ENCODE peak calls at places on chromosomes 11 and 22, in five cellular contexts. A, H, W, R and U are unnamed samples.
A peak's percentile ranks its signal among the peaks of the same experiment; 100 is the strongest.

GRCh38 chr22:47328550-47329243 is 566.2 kb downstream of the TBC1D22A start:
- DNase-seq in A (no peak), H (peak; percentile 51), W (peak; percentile 58), R (peak; percentile 93), U (peak; percentile 84)

GRCh38 chr11:71449596-71449995 is 1.4 kb upstream of the DHCR7 start:
- DNase-seq in A (no peak), H (no peak), W (no peak), R (no peak), U (no peak)

GRCh38 chr22:44431256-44431655 is 66.8 kb downstream of the RTL6 start:
- DNase-seq in A (no peak), H (no peak), W (no peak), R (no peak), U (no peak)

GRCh38 chr11:10770626-10771254 is 19.7 kb downstream of the CTR9 start:
- DNase-seq in A (no peak), H (no peak), W (peak; percentile 68), R (peak; percentile 56), U (no peak)

GRCh38 chr11:86671386-86672006 is 920 bp downstream of the ME3 start:
- DNase-seq in A (no peak), H (peak; percentile 86), W (peak; percentile 83), R (peak; percentile 58), U (no peak)

GRCh38 chr11:70032470-70032795 is 45.7 kb upstream of the ANO1 start:
- DNase-seq in A (no peak), H (no peak), W (no peak), R (no peak), U (no peak)

GRCh38 chr22:40449676-40450035 is 79.3 kb downstream of the SGSM3 start:
- DNase-seq in A (no peak), H (no peak), W (no peak), R (peak; percentile 78), U (no peak)

GRCh38 chr11:71176812-71177211 is 75.6 kb downstream of the SHANK2 start:
- DNase-seq in A (no peak), H (no peak), W (no peak), R (no peak), U (no peak)

GRCh38 chr11:114821626-114822025 is 143.3 kb downstream of the NXPE2 start:
- DNase-seq in A (no peak), H (no peak), W (no peak), R (no peak), U (no peak)

GRCh38 chr22:35792501-35792900 is 74.8 kb downstream of the APOL5 start:
- DNase-seq in A (no peak), H (no peak), W (no peak), R (no peak), U (no peak)

GRCh38 chr11:118895093-118896039 is 11.7 kb downstream of the CXCR5 start:
- DNase-seq in A (peak; percentile 54), H (no peak), W (peak; percentile 56), R (no peak), U (no peak)

GRCh38 chr22:47012589-47013365 is 250.3 kb downstream of the TBC1D22A start:
- DNase-seq in A (no peak), H (no peak), W (no peak), R (peak; percentile 16), U (peak; percentile 44)

GRCh38 chr11:128776088-128776433 is 82.2 kb downstream of the FLI1 start:
- DNase-seq in A (no peak), H (no peak), W (no peak), R (no peak), U (no peak)

GRCh38 chr11:68370211-68371111 is 58.1 kb downstream of the LRP5 start:
- DNase-seq in A (no peak), H (no peak), W (no peak), R (no peak), U (no peak)

GRCh38 chr11:9091044-9091936 is at the start of gene SCUBE2:
- DNase-seq in A (no peak), H (no peak), W (no peak), R (peak; percentile 8), U (no peak)

GRCh38 chr11:123526027-123526805 is 96.1 kb downstream of the GRAMD1B start:
- DNase-seq in A (no peak), H (no peak), W (no peak), R (no peak), U (no peak)

GRCh38 chr11:107741044-107741823 is 29.4 kb upstream of the SLN start:
- DNase-seq in A (no peak), H (no peak), W (no peak), R (peak; percentile 55), U (no peak)

GRCh38 chr11:607020-607780 is 8.6 kb downstream of the IRF7 start:
- DNase-seq in A (no peak), H (no peak), W (no peak), R (no peak), U (no peak)

GRCh38 chr11:19890308-19890707 is 177.7 kb downstream of the NAV2 start:
- DNase-seq in A (no peak), H (no peak), W (no peak), R (peak; percentile 84), U (peak; percentile 58)

GRCh38 chr11:60919320-60919719 is 4.9 kb upstream of the TMEM132A start:
- DNase-seq in A (no peak), H (no peak), W (no peak), R (no peak), U (no peak)

GRCh38 chr11:71355266-71355665 is 92.9 kb downstream of the DHCR7 start:
- DNase-seq in A (no peak), H (no peak), W (no peak), R (peak; percentile 18), U (no peak)

GRCh38 chr11:20388096-20389055 is 860 bp downstream of the PRMT3 start:
- DNase-seq in A (no peak), H (no peak), W (no peak), R (peak; percentile 12), U (no peak)

DNA sequence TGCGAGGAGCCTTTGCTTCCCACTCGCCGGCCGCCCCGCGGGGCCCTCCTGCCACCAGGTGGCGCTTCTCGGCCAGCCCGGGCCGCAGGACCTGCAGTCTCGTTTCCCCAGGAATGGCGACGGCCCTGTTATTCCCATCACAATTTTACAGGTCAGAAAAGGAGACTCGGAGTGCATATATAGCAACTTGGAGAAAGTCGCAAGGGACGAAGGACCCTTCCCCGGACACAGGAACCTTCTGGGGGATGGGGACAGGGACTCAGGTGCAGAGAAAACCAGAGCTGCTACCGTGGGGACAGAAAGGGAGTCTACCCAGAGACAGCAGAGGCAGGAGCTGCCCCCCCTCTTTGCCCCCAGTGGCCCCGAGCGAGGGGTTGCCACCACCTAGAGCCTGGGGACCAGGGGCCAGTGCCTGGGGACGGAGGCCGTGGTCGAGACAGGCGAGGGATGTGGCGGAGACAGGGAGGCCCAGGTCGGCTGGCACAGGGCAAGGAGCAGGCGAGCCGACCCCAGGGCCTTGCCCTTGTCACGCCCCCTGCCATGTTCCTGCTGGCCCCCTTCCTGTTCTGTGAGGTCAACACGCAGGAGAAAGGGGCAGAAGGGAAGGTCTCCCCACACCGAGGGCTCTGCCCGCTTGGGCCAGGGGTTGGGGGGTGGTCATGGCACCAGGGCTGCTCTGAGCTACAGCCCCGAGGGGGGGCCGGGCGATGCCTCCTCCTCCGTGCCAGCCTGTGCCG is 3.5 kb upstream of the KRTAP5-6 start:
- DNase-seq in A (peak; percentile 33), H (peak; percentile 77), W (peak; percentile 88), R (peak; percentile 81), U (peak; percentile 2)
- H3K4me3 ChIP-seq in A (peak overlapping the region; percentile 57), H (peak overlapping the region; percentile 6), W (peak overlapping the region; percentile 35), R (peak overlapping the region; percentile 15), U (no peak overlapping the region)

DNA sequence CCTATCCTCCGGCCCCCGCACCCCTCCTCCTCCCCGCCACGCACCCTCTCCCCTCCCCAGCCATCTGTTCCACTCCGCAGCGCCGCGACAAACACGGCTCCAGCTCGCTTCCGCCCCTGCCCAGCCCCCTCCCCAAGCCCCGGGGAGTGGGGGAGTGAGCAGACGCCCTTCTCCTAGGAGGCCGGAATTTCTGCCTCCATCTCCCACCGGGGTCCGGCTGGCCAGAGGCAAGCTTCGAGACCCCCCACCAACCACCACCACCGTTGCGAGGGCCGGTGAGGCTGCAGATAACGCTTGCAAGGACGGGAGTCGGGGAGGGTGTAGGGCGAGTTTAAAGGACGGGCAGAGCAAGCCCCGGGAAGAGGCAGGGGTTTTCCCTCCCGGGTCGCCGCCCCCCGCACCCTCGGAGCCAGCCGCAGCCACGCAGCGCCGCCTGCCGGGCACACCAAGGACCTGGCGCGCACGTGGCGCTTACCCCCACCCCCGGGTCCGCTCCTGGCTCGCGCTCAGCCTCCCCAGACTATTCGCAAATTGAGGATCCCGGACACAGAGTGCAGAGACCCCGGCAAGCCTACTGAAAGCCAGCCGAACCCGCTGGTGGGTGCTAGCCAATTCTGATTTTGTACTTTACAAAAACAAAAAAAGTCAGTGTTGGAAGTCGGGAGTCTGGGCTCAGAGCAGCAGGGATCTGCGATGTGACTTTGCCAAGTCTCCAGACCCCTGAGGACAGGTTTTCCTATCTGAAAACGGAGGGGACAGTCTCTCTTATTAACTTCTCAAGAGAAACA is 22.6 kb downstream of the RTN4RL2 start:
- DNase-seq in A (no peak), H (no peak), W (peak; percentile 70), R (peak; percentile 62), U (no peak)
- TF ChIP-seq CTCF in A (peak; percentile 64), H (peak; percentile 65), W (peak; percentile 64), R (peak; percentile 78), U (peak; percentile 56)

GRCh38 chr22:32546480-32546879 is 71.9 kb downstream of the FBXO7 start:
- DNase-seq in A (no peak), H (no peak), W (no peak), R (no peak), U (no peak)

GRCh38 chr22:32546935-32547334 is 72.3 kb downstream of the FBXO7 start:
- DNase-seq in A (no peak), H (no peak), W (no peak), R (no peak), U (no peak)

GRCh38 chr22:32545801-32546200 is 71.2 kb downstream of the FBXO7 start:
- DNase-seq in A (no peak), H (peak; percentile 67), W (no peak), R (peak; percentile 31), U (no peak)

GRCh38 chr22:32543020-32543357 is 68.4 kb downstream of the FBXO7 start:
- DNase-seq in A (no peak), H (no peak), W (no peak), R (no peak), U (no peak)

GRCh38 chr22:32544953-32545558 is 70.4 kb downstream of the FBXO7 start:
- DNase-seq in A (no peak), H (no peak), W (no peak), R (no peak), U (peak; percentile 31)
- H3K36me3 ChIP-seq in A (no peaks in the 10 kb centered on the region), H (no peaks in the 10 kb centered on the region), W (no peaks in the 10 kb centered on the region), R (no peaks in the 10 kb centered on the region), U (no peaks in the 10 kb centered on the region)

GRCh38 chr22:39041908-39042307 is 1.2 kb downstream of the APOBEC3F start:
- DNase-seq in A (no peak), H (no peak), W (no peak), R (no peak), U (no peak)

DNA sequence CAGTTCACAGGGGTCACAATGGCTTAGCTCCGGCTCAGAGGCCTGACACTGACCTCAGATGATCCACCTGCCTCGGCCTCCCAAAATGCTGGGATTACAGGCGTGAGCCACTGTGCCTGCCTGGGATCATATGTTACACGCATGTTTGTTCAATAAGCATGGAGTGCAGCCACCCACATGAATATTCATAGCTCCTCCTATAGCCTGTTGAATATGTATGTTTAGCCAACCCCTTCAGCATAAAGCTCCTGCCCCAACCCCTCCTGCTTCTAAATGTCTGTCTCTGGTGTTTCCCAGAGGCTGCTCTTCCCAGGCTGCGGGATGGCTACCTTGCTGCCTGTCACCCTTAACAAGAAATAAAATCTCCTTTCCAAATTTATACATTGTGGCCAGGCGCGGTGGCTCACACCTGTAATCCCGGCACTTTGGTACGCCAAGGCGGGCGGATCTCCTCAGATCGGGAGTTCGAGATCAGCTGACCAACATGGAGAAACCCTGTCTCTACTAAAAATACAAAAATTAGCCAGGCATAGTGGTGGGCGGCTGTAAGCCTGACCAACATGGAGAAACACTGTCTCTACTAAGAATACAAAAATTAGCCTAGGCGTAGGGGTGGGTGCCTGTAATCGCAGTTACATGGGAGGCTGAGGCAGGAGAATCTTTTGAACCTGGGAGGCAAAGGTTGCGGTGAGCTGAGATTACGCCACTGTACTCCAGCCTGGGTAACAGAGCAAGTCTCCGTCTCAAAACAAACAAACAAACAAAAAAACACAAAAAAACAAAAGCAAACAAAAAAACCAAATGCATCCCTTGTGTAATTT is 1.1 kb upstream of the APOBEC3F start:
- DNase-seq in A (no peak), H (no peak), W (no peak), R (no peak), U (no peak)
- H3K4me3 ChIP-seq in A (no peak overlapping the region), H (peak overlapping the region; percentile 54), W (no peak overlapping the region), R (peak overlapping the region; percentile 7), U (no peak overlapping the region)